ENCODE peak calls at places on chromosomes 6 and 20, in five cellular contexts. One of them, this sample, is unnamed.

GRCh38 chr6:134295953-134296553 is 21.9 kb downstream of the SGK1 start:
- DNase-seq in uterus: no peak
- DNase-seq in progenitor cell of endocrine pancreas: no peak
- DNase-seq in BJ: peak
- DNase-seq in chondrocyte: no peak
- DNase-seq in this sample: no peak

GRCh38 chr20:23084282-23084844 is 1.8 kb downstream of the CD93 start:
- DNase-seq in uterus: no peak
- DNase-seq in progenitor cell of endocrine pancreas: no peak
- DNase-seq in BJ: no peak
- DNase-seq in chondrocyte: no peak
- DNase-seq in this sample: no peak

GRCh38 chr6:127346512-127346911 is 3.1 kb upstream of the ECHDC1 start:
- DNase-seq in uterus: no peak
- DNase-seq in progenitor cell of endocrine pancreas: no peak
- DNase-seq in BJ: no peak
- DNase-seq in chondrocyte: no peak
- DNase-seq in this sample: no peak

GRCh38 chr20:46820682-46821081 is 74.0 kb upstream of the EYA2 start:
- DNase-seq in uterus: no peak
- DNase-seq in progenitor cell of endocrine pancreas: no peak
- DNase-seq in BJ: no peak
- DNase-seq in chondrocyte: no peak
- DNase-seq in this sample: no peak

GRCh38 chr20:1807394-1807793 is 87.8 kb upstream of the SIRPA start:
- DNase-seq in uterus: no peak
- DNase-seq in progenitor cell of endocrine pancreas: no peak
- DNase-seq in BJ: no peak
- DNase-seq in chondrocyte: no peak
- DNase-seq in this sample: no peak

GRCh38 chr20:50992336-50992732 is 30.6 kb downstream of the KCNG1 start:
- DNase-seq in uterus: no peak
- DNase-seq in progenitor cell of endocrine pancreas: no peak
- DNase-seq in BJ: no peak
- DNase-seq in chondrocyte: no peak
- DNase-seq in this sample: peak

GRCh38 chr6:106858653-106859092 is 115.9 kb downstream of the CD24 start:
- DNase-seq in uterus: peak
- DNase-seq in progenitor cell of endocrine pancreas: no peak
- DNase-seq in BJ: peak
- DNase-seq in chondrocyte: no peak
- DNase-seq in this sample: peak

GRCh38 chr6:7045331-7045730 is 62.4 kb upstream of the RREB1 start:
- DNase-seq in uterus: no peak
- DNase-seq in progenitor cell of endocrine pancreas: no peak
- DNase-seq in BJ: no peak
- DNase-seq in chondrocyte: no peak
- DNase-seq in this sample: no peak

GRCh38 chr20:4702562-4703280 is 19.0 kb upstream of the PRND start:
- DNase-seq in uterus: no peak
- DNase-seq in progenitor cell of endocrine pancreas: no peak
- DNase-seq in BJ: no peak
- DNase-seq in chondrocyte: no peak
- DNase-seq in this sample: no peak

GRCh38 chr20:63708301-63709148 is 686 bp downstream of the ZGPAT start:
- DNase-seq in uterus: peak
- DNase-seq in progenitor cell of endocrine pancreas: no peak
- DNase-seq in BJ: no peak
- DNase-seq in chondrocyte: peak
- DNase-seq in this sample: peak

GRCh38 chr20:21102252-21102609 is 3.9 kb downstream of the LINC00237 start:
- DNase-seq in uterus: no peak
- DNase-seq in progenitor cell of endocrine pancreas: no peak
- DNase-seq in BJ: no peak
- DNase-seq in chondrocyte: no peak
- DNase-seq in this sample: no peak

GRCh38 chr6:23173231-23173630 is 603.9 kb downstream of the HDGFL1 start:
- DNase-seq in uterus: no peak
- DNase-seq in progenitor cell of endocrine pancreas: no peak
- DNase-seq in BJ: no peak
- DNase-seq in chondrocyte: no peak
- DNase-seq in this sample: no peak

GRCh38 chr20:10093087-10093591 is 58.4 kb downstream of the ANKEF1 start:
- DNase-seq in uterus: no peak
- DNase-seq in progenitor cell of endocrine pancreas: no peak
- DNase-seq in BJ: peak
- DNase-seq in chondrocyte: no peak
- DNase-seq in this sample: peak

GRCh38 chr6:75210885-75211739 is 5.3 kb upstream of the COL12A1 start:
- DNase-seq in uterus: no peak
- DNase-seq in progenitor cell of endocrine pancreas: no peak
- DNase-seq in BJ: no peak
- DNase-seq in chondrocyte: no peak
- DNase-seq in this sample: no peak

GRCh38 chr20:48795058-48795457 is 32.7 kb downstream of the PREX1 start:
- DNase-seq in uterus: no peak
- DNase-seq in progenitor cell of endocrine pancreas: no peak
- DNase-seq in BJ: no peak
- DNase-seq in chondrocyte: peak
- DNase-seq in this sample: no peak

GRCh38 chr6:125031385-125031784 is 69.1 kb downstream of the RNF217 start:
- DNase-seq in uterus: no peak
- DNase-seq in progenitor cell of endocrine pancreas: no peak
- DNase-seq in BJ: no peak
- DNase-seq in chondrocyte: no peak
- DNase-seq in this sample: no peak

GRCh38 chr6:14286144-14286543 is 168.6 kb downstream of the CD83 start:
- DNase-seq in uterus: no peak
- DNase-seq in progenitor cell of endocrine pancreas: no peak
- DNase-seq in BJ: peak
- DNase-seq in chondrocyte: no peak
- DNase-seq in this sample: no peak

GRCh38 chr20:17066955-17067354 is 159.9 kb upstream of the PCSK2 start:
- DNase-seq in uterus: no peak
- DNase-seq in progenitor cell of endocrine pancreas: no peak
- DNase-seq in BJ: no peak
- DNase-seq in chondrocyte: no peak
- DNase-seq in this sample: no peak

GRCh38 chr6:36840471-36841461 is 1.5 kb upstream of the CPNE5 start:
- DNase-seq in uterus: peak
- DNase-seq in progenitor cell of endocrine pancreas: no peak
- DNase-seq in BJ: no peak
- DNase-seq in chondrocyte: no peak
- DNase-seq in this sample: no peak

GRCh38 chr20:38828514-38829295 is 23.2 kb downstream of the PPP1R16B start:
- DNase-seq in uterus: no peak
- DNase-seq in progenitor cell of endocrine pancreas: no peak
- DNase-seq in BJ: no peak
- DNase-seq in chondrocyte: no peak
- DNase-seq in this sample: no peak

GRCh38 chr6:49634080-49634810 is 2.4 kb downstream of the RHAG start:
- DNase-seq in uterus: no peak
- DNase-seq in progenitor cell of endocrine pancreas: no peak
- DNase-seq in BJ: no peak
- DNase-seq in chondrocyte: no peak
- DNase-seq in this sample: no peak

GRCh38 chr6:136792945-136793289 is 640 bp upstream of the MAP3K5 start:
- DNase-seq in uterus: peak
- DNase-seq in progenitor cell of endocrine pancreas: peak
- DNase-seq in BJ: peak
- DNase-seq in chondrocyte: peak
- DNase-seq in this sample: peak

GRCh38 chr20:45842169-45842812 is 8.7 kb downstream of the SNX21 start:
- DNase-seq in uterus: no peak
- DNase-seq in progenitor cell of endocrine pancreas: no peak
- DNase-seq in BJ: peak
- DNase-seq in chondrocyte: no peak
- DNase-seq in this sample: no peak

GRCh38 chr20:24915892-24916291 is 33.2 kb upstream of the CST7 start:
- DNase-seq in uterus: no peak
- DNase-seq in progenitor cell of endocrine pancreas: no peak
- DNase-seq in BJ: no peak
- DNase-seq in chondrocyte: no peak
- DNase-seq in this sample: no peak

GRCh38 chr6:36787210-36787609 is 52.0 kb downstream of the CPNE5 start:
- DNase-seq in uterus: no peak
- DNase-seq in progenitor cell of endocrine pancreas: no peak
- DNase-seq in BJ: no peak
- DNase-seq in chondrocyte: no peak
- DNase-seq in this sample: no peak

GRCh38 chr6:129853996-129854711 is 7.0 kb downstream of the TMEM244 start:
- DNase-seq in uterus: no peak
- DNase-seq in progenitor cell of endocrine pancreas: no peak
- DNase-seq in BJ: no peak
- DNase-seq in chondrocyte: no peak
- DNase-seq in this sample: no peak

GRCh38 chr20:63898882-63899558 is 4.1 kb downstream of the DNAJC5 start:
- DNase-seq in uterus: no peak
- DNase-seq in progenitor cell of endocrine pancreas: no peak
- DNase-seq in BJ: no peak
- DNase-seq in chondrocyte: no peak
- DNase-seq in this sample: no peak

GRCh38 chr20:50729925-50730764 is 1.2 kb upstream of the PARD6B start:
- DNase-seq in uterus: no peak
- DNase-seq in progenitor cell of endocrine pancreas: no peak
- DNase-seq in BJ: no peak
- DNase-seq in chondrocyte: no peak
- DNase-seq in this sample: peak

GRCh38 chr20:43751167-43752050 is 24.6 kb upstream of the GTSF1L start:
- DNase-seq in uterus: no peak
- DNase-seq in progenitor cell of endocrine pancreas: no peak
- DNase-seq in BJ: peak
- DNase-seq in chondrocyte: no peak
- DNase-seq in this sample: no peak

GRCh38 chr6:170450946-170451761 is 102.0 kb downstream of the PSMB1 start:
- DNase-seq in uterus: no peak
- DNase-seq in progenitor cell of endocrine pancreas: no peak
- DNase-seq in BJ: no peak
- DNase-seq in chondrocyte: no peak
- DNase-seq in this sample: peak

GRCh38 chr20:60108397-60108796 is 150.2 kb downstream of the CDH26 start:
- DNase-seq in uterus: no peak
- DNase-seq in progenitor cell of endocrine pancreas: no peak
- DNase-seq in BJ: no peak
- DNase-seq in chondrocyte: no peak
- DNase-seq in this sample: no peak

GRCh38 chr20:33947709-33948295 is 45.9 kb upstream of the RALY start:
- DNase-seq in uterus: no peak
- DNase-seq in progenitor cell of endocrine pancreas: no peak
- DNase-seq in BJ: no peak
- DNase-seq in chondrocyte: no peak
- DNase-seq in this sample: no peak
- TF ChIP-seq CTCF in uterus: no peak
- TF ChIP-seq CTCF in progenitor cell of endocrine pancreas: peak
- TF ChIP-seq CTCF in BJ: peak
- TF ChIP-seq CTCF in chondrocyte: peak
- TF ChIP-seq CTCF in this sample: peak

GRCh38 chr20:32035398-32035852 is 16.6 kb upstream of the HCK start:
- DNase-seq in uterus: no peak
- DNase-seq in progenitor cell of endocrine pancreas: no peak
- DNase-seq in BJ: no peak
- DNase-seq in chondrocyte: no peak
- DNase-seq in this sample: peak

GRCh38 chr20:32036252-32036651 is 15.8 kb upstream of the HCK start:
- DNase-seq in uterus: no peak
- DNase-seq in progenitor cell of endocrine pancreas: no peak
- DNase-seq in BJ: no peak
- DNase-seq in chondrocyte: no peak
- DNase-seq in this sample: no peak

GRCh38 chr20:32037929-32038328 is 14.1 kb upstream of the HCK start:
- DNase-seq in uterus: no peak
- DNase-seq in progenitor cell of endocrine pancreas: no peak
- DNase-seq in BJ: no peak
- DNase-seq in chondrocyte: no peak
- DNase-seq in this sample: peak

GRCh38 chr20:32036716-32037355 is 15.2 kb upstream of the HCK start:
- DNase-seq in uterus: no peak
- DNase-seq in progenitor cell of endocrine pancreas: no peak
- DNase-seq in BJ: no peak
- DNase-seq in chondrocyte: no peak
- DNase-seq in this sample: peak

DNA sequence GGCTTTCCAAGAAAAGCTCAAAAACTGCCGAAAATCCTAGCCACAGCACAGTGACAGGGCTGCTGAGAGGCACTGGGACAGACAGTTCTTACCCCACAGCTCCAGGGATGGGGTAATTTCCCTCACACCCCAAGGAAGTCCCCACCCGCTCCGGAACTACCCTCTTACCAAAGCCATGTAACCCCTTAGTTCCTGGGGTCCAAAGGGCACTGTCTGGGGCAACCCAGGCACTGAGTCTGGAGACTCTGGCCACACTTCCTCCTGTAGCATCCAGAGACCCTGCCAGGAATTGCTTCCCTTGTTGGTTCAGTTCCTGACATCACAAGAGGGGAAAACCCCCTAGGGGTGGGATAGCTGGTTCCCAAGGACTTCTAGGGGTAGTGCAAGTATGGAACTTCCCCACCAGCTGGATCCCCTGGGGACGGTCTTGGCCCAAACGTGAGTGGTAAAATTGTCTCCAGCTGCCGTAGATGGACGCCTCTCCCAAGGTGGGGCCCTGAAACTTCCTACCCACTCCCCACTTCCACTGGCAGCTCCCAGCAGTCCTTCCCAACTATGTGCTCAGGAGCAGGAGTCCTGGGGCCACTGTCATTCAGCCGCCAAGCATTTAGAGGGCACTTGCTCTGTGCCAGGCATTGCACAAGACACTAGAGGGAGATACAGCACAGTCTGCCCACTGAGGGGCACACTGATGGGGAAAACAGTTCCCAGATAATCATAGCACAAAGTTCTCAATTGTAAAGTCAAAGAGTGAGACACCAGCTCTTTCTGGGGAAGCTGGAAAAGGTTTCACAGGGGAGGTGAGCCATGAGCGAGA is 17.3 kb upstream of the HCK start:
- DNase-seq in uterus: no peak
- DNase-seq in progenitor cell of endocrine pancreas: no peak
- DNase-seq in BJ: no peak
- DNase-seq in chondrocyte: no peak
- DNase-seq in this sample: peak
- TF ChIP-seq CTCF in uterus: no peak
- TF ChIP-seq CTCF in progenitor cell of endocrine pancreas: no peak
- TF ChIP-seq CTCF in BJ: peak
- TF ChIP-seq CTCF in chondrocyte: peak
- TF ChIP-seq CTCF in this sample: peak

GRCh38 chr6:98054453-98054852 is 771.4 kb upstream of the MMS22L start:
- DNase-seq in uterus: no peak
- DNase-seq in progenitor cell of endocrine pancreas: no peak
- DNase-seq in BJ: no peak
- DNase-seq in chondrocyte: no peak
- DNase-seq in this sample: no peak
- TF ChIP-seq CTCF in uterus: no peak
- TF ChIP-seq CTCF in progenitor cell of endocrine pancreas: peak
- TF ChIP-seq CTCF in BJ: no peak
- TF ChIP-seq CTCF in chondrocyte: peak
- TF ChIP-seq CTCF in this sample: peak

GRCh38 chr6:92181347-92181746 is 1238.0 kb downstream of the EPHA7 start:
- DNase-seq in uterus: no peak
- DNase-seq in progenitor cell of endocrine pancreas: no peak
- DNase-seq in BJ: no peak
- DNase-seq in chondrocyte: no peak
- DNase-seq in this sample: no peak

GRCh38 chr6:92174398-92175073 is 1244.8 kb downstream of the EPHA7 start:
- DNase-seq in uterus: no peak
- DNase-seq in progenitor cell of endocrine pancreas: no peak
- DNase-seq in BJ: no peak
- DNase-seq in chondrocyte: no peak
- DNase-seq in this sample: no peak

GRCh38 chr6:92180090-92180489 is 1239.3 kb downstream of the EPHA7 start:
- DNase-seq in uterus: no peak
- DNase-seq in progenitor cell of endocrine pancreas: no peak
- DNase-seq in BJ: no peak
- DNase-seq in chondrocyte: no peak
- DNase-seq in this sample: no peak
- TF ChIP-seq CTCF in uterus: no peak
- TF ChIP-seq CTCF in progenitor cell of endocrine pancreas: no peak
- TF ChIP-seq CTCF in BJ: no peak
- TF ChIP-seq CTCF in chondrocyte: no peak
- TF ChIP-seq CTCF in this sample: no peak

This sample was measured in RWPE2.